ENCODE peak calls at places on chromosomes 11 and 22, in seven cellular contexts. P, N, C, U, Z, W and A are unnamed samples.

GRCh38 chr11:64516226-64516625 is 74.8 kb upstream of the SLC22A12 start:
- DNase-seq in P (peak; percentile 71), N (no peak), C (peak; percentile 67), U (no peak), Z (no peak), W (no peak), A (no peak)

GRCh38 chr22:41382098-41382578 is 396 bp downstream of the TEF start:
- DNase-seq in P (peak; percentile 93), N (no peak), C (peak; percentile 73), U (peak; percentile 66), Z (no peak), W (peak; percentile 83), A (peak; percentile 57)

GRCh38 chr11:67489203-67489859 is 6.5 kb downstream of the AIP start:
- DNase-seq in P (peak; percentile 43), N (no peak), C (no peak), U (no peak), Z (no peak), W (no peak), A (no peak)

GRCh38 chr11:125463590-125464265 is 32.3 kb downstream of the FEZ1 start:
- DNase-seq in P (no peak), N (no peak), C (no peak), U (no peak), Z (peak; percentile 11), W (no peak), A (no peak)

GRCh38 chr11:71930556-71931244 is 1.9 kb downstream of the RNF121 start:
- DNase-seq in P (no peak), N (peak; percentile 36), C (no peak), U (no peak), Z (no peak), W (no peak), A (no peak)

GRCh38 chr22:38927033-38927789 is 30.2 kb upstream of the APOBEC3A start:
- DNase-seq in P (peak; percentile 93), N (peak; percentile 60), C (peak; percentile 91), U (peak; percentile 88), Z (peak; percentile 37), W (peak; percentile 65), A (no peak)

GRCh38 chr11:99325807-99326206 is 305.1 kb downstream of the CNTN5 start:
- DNase-seq in P (no peak), N (peak; percentile 92), C (no peak), U (no peak), Z (peak; percentile 89), W (no peak), A (peak; percentile 73)

GRCh38 chr11:12655842-12656241 is 18.4 kb upstream of the TEAD1 start:
- DNase-seq in P (no peak), N (no peak), C (no peak), U (no peak), Z (no peak), W (no peak), A (no peak)

GRCh38 chr11:1153105-1153950 is 4.4 kb upstream of the MUC5AC start:
- DNase-seq in P (peak; percentile 47), N (no peak), C (no peak), U (no peak), Z (no peak), W (no peak), A (no peak)

GRCh38 chr11:12798609-12799011 is 124.4 kb downstream of the TEAD1 start:
- DNase-seq in P (no peak), N (no peak), C (no peak), U (no peak), Z (no peak), W (no peak), A (no peak)

GRCh38 chr11:92702771-92703170 is 266.7 kb upstream of the MTNR1B start:
- DNase-seq in P (no peak), N (peak; percentile 23), C (no peak), U (no peak), Z (peak; percentile 73), W (no peak), A (peak; percentile 2)

GRCh38 chr11:46278387-46279173 is 1.1 kb downstream of the CREB3L1 start:
- DNase-seq in P (peak; percentile 91), N (peak; percentile 67), C (peak; percentile 87), U (peak; percentile 76), Z (peak; percentile 59), W (peak; percentile 66), A (no peak)

GRCh38 chr22:38167988-38168407 is 13.6 kb downstream of the PLA2G6 start:
- DNase-seq in P (no peak), N (peak; percentile 27), C (no peak), U (no peak), Z (no peak), W (no peak), A (no peak)

GRCh38 chr11:110525883-110526282 is 96.1 kb downstream of the FDX1 start:
- DNase-seq in P (no peak), N (peak; percentile 61), C (no peak), U (no peak), Z (peak; percentile 92), W (peak; percentile 70), A (peak; percentile 82)

GRCh38 chr11:117535870-117536411 is 208.3 kb downstream of the CEP164 start:
- DNase-seq in P (no peak), N (no peak), C (no peak), U (no peak), Z (no peak), W (no peak), A (no peak)

GRCh38 chr11:48052183-48053040 is 72.1 kb downstream of the PTPRJ start:
- DNase-seq in P (peak; percentile 89), N (peak; percentile 57), C (peak; percentile 82), U (peak; percentile 60), Z (peak; percentile 85), W (no peak), A (peak; percentile 66)

GRCh38 chr11:120192831-120193625 is 17.8 kb upstream of the OAF start:
- DNase-seq in P (no peak), N (no peak), C (no peak), U (no peak), Z (no peak), W (no peak), A (no peak)

GRCh38 chr11:127255239-127255638 is 254.7 kb upstream of the KIRREL3 start:
- DNase-seq in P (no peak), N (no peak), C (no peak), U (no peak), Z (no peak), W (no peak), A (no peak)

GRCh38 chr11:607971-608659 is 7.6 kb downstream of the IRF7 start:
- DNase-seq in P (no peak), N (no peak), C (no peak), U (no peak), Z (no peak), W (no peak), A (no peak)

GRCh38 chr11:66326261-66327111 is 9.6 kb upstream of the CD248 start:
- DNase-seq in P (no peak), N (peak; percentile 52), C (no peak), U (no peak), Z (no peak), W (peak; percentile 53), A (no peak)

GRCh38 chr22:17106161-17106784 is 14.9 kb downstream of the TMEM121B start:
- DNase-seq in P (peak; percentile 71), N (no peak), C (peak; percentile 60), U (no peak), Z (no peak), W (no peak), A (no peak)

GRCh38 chr11:125976156-125976555 is 30.3 kb downstream of the VSIG10L2 start:
- DNase-seq in P (no peak), N (no peak), C (no peak), U (no peak), Z (no peak), W (no peak), A (peak; percentile 25)

GRCh38 chr22:35392357-35392756 is 7.6 kb upstream of the MCM5 start:
- DNase-seq in P (no peak), N (no peak), C (no peak), U (no peak), Z (no peak), W (no peak), A (no peak)

GRCh38 chr11:64298966-64299846 is 952 bp upstream of the CATSPERZ start:
- DNase-seq in P (no peak), N (peak; percentile 42), C (peak; percentile 40), U (peak; percentile 65), Z (no peak), W (peak; percentile 58), A (no peak)

GRCh38 chr11:60016881-60017280 is at the start of gene OOSP4B:
- DNase-seq in P (no peak), N (no peak), C (no peak), U (no peak), Z (no peak), W (no peak), A (no peak)

GRCh38 chr22:42927966-42928365 is 70.9 kb upstream of the ARFGAP3 start:
- DNase-seq in P (no peak), N (no peak), C (no peak), U (no peak), Z (no peak), W (no peak), A (no peak)
- H3K27ac ChIP-seq in P (no peak overlapping the region), N (no peak overlapping the region), C (no peak overlapping the region), U (peak overlapping the region; percentile 87), Z (no peak overlapping the region), W (no peak overlapping the region), A (no peak overlapping the region)

GRCh38 chr11:26522912-26523610 is 49.0 kb downstream of the MUC15 start:
- DNase-seq in P (peak; percentile 68), N (peak; percentile 21), C (peak; percentile 90), U (no peak), Z (peak; percentile 6), W (no peak), A (no peak)
- TF ChIP-seq CTCF in P (peak; percentile 75), N (peak; percentile 32), C (peak; percentile 70), U (peak; percentile 6), Z (peak; percentile 17), W (no peak), A (peak; percentile 28)

DNA sequence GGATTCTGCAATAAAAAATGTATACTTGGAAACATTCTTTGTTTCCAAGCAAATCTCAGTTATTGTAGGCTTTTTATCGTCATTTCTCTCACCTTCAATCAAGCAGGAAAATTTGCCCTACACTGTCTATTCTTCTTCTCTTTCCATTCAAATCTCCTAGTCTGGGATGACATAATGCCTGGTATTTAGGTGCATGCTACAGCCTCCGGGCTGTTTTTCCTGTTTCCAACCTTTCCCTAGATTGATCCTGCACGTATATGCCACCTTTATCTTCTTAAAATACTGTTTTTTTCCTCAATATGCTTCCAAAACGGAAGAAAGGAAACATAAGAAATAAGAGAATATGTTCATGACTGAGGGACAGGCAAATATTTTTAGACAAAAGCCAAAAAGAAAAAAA is 249.1 kb upstream of the UBASH3B start:
- DNase-seq in P (no peak), N (no peak), C (no peak), U (no peak), Z (no peak), W (no peak), A (no peak)
- H3K27ac ChIP-seq in P (no peak overlapping the region), N (no peak overlapping the region), C (no peak overlapping the region), U (no peak overlapping the region), Z (peak overlapping the region; percentile 98), W (no peak overlapping the region), A (no peak overlapping the region)

DNA sequence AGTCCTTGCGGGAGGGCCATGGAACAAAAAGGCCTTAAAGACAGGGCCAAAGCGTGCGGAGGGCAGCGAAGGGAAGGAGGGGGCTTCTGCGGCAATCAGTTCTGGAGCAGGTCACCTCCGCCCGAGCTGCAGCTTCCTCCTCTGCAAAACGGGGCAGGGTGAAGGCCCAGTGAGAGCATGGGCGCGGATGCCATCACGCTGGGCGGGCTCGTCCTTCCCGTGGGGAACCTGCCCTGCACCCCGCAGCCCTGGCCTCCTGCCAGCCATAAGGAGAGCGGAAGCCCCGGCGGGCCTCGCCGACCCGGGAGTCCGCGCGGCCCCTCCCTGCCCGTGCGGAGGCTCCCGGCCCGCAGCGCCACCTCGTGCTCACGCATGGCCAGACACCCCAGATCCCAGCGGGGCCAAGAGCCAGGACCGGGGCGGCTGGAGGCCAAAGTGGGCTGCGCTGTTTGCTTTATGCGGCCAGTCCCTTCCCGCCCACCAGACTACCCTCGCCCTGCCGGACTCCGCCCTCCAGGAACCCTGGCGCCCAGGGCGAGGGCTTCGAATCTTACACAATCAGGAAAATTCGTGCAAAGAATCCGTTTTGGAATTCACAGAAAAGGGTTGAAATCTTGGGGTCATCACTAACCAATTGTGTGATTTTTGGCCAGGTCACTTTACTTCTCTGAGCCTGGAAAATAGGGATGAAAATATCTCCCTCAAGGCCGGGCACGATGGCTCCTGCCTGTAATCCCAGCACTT is 16.1 kb downstream of the TSKU start:
- DNase-seq in P (peak; percentile 96), N (peak; percentile 90), C (peak; percentile 94), U (peak; percentile 80), Z (peak; percentile 57), W (peak; percentile 92), A (peak; percentile 85)
- TF ChIP-seq CTCF in P (peak; percentile 93), N (peak; percentile 91), C (peak; percentile 92), U (peak; percentile 95), Z (peak; percentile 91), W (peak; percentile 95), A (peak; percentile 93)